ENCODE peak calls at places on chromosomes 6 and 20, in seven cellular contexts. One of them, this sample, is unnamed. For H3K4me1, the result is how much of the 10 kb centered on the place peaks cover.

GRCh38 chr6:166626177-166627038 is 643 bp downstream of the RPS6KA2 start:
- DNase-seq in vagina: peak
- DNase-seq in lower lobe of right lung: peak
- DNase-seq in ascending aorta: peak
- DNase-seq in ovary: peak
- DNase-seq in hepatocyte: peak
- DNase-seq in heart right ventricle: no peak
- DNase-seq in this sample: no peak

GRCh38 chr6:41021832-41022231 is 17.2 kb downstream of the UNC5CL start:
- DNase-seq in lower lobe of right lung: no peak
- DNase-seq in hepatocyte: peak
- DNase-seq in vagina: no peak
- DNase-seq in ascending aorta: no peak
- DNase-seq in heart right ventricle: no peak
- DNase-seq in ovary: peak
- DNase-seq in this sample: no peak

GRCh38 chr6:169646906-169647567 is 54.8 kb downstream of the WDR27 start:
- DNase-seq in lower lobe of right lung: peak
- DNase-seq in hepatocyte: no peak
- DNase-seq in ascending aorta: no peak
- DNase-seq in heart right ventricle: no peak
- DNase-seq in ovary: no peak
- DNase-seq in vagina: peak
- DNase-seq in this sample: no peak

GRCh38 chr6:159754959-159755914 is 6.6 kb upstream of the ACAT2 start:
- DNase-seq in vagina: no peak
- DNase-seq in ascending aorta: no peak
- DNase-seq in ovary: no peak
- DNase-seq in hepatocyte: no peak
- DNase-seq in heart right ventricle: no peak
- DNase-seq in lower lobe of right lung: no peak
- DNase-seq in this sample: no peak

GRCh38 chr6:149334682-149335160 is 17.2 kb downstream of the TAB2 start:
- DNase-seq in ovary: no peak
- DNase-seq in lower lobe of right lung: no peak
- DNase-seq in vagina: no peak
- DNase-seq in heart right ventricle: no peak
- DNase-seq in hepatocyte: peak
- DNase-seq in ascending aorta: peak
- DNase-seq in this sample: no peak

GRCh38 chr6:44685213-44685612 is 297.7 kb downstream of the CDC5L start:
- DNase-seq in vagina: peak
- DNase-seq in heart right ventricle: no peak
- DNase-seq in lower lobe of right lung: no peak
- DNase-seq in ovary: no peak
- DNase-seq in hepatocyte: no peak
- DNase-seq in ascending aorta: peak
- DNase-seq in this sample: no peak

GRCh38 chr20:63316502-63316921 is 23.5 kb downstream of the COL20A1 start:
- DNase-seq in ovary: peak
- DNase-seq in lower lobe of right lung: peak
- DNase-seq in heart right ventricle: no peak
- DNase-seq in ascending aorta: peak
- DNase-seq in vagina: no peak
- DNase-seq in hepatocyte: no peak
- DNase-seq in this sample: no peak

GRCh38 chr6:43378631-43379030 is 9.2 kb upstream of the ZNF318 start:
- DNase-seq in lower lobe of right lung: no peak
- DNase-seq in vagina: no peak
- DNase-seq in ascending aorta: no peak
- DNase-seq in heart right ventricle: no peak
- DNase-seq in hepatocyte: no peak
- DNase-seq in ovary: no peak
- DNase-seq in this sample: no peak

GRCh38 chr20:61120595-61121515 is 131.2 kb upstream of the CDH4 start:
- DNase-seq in lower lobe of right lung: no peak
- DNase-seq in ovary: no peak
- DNase-seq in hepatocyte: peak
- DNase-seq in heart right ventricle: no peak
- DNase-seq in ascending aorta: peak
- DNase-seq in vagina: no peak
- DNase-seq in this sample: peak

GRCh38 chr20:44494681-44495080 is 19.0 kb downstream of the TTPAL start:
- DNase-seq in vagina: no peak
- DNase-seq in ovary: no peak
- DNase-seq in hepatocyte: no peak
- DNase-seq in lower lobe of right lung: no peak
- DNase-seq in heart right ventricle: no peak
- DNase-seq in ascending aorta: no peak
- DNase-seq in this sample: no peak
- H3K27ac ChIP-seq in vagina: peak
- H3K27ac ChIP-seq in ovary: no peak
- H3K27ac ChIP-seq in hepatocyte: peak
- H3K27ac ChIP-seq in lower lobe of right lung: peak
- H3K27ac ChIP-seq in heart right ventricle: no peak
- H3K27ac ChIP-seq in ascending aorta: peak
- H3K27ac ChIP-seq in this sample: no peak

GRCh38 chr20:50108571-50109235 is 4.2 kb downstream of the UBE2V1 start:
- DNase-seq in hepatocyte: no peak
- DNase-seq in vagina: no peak
- DNase-seq in heart right ventricle: no peak
- DNase-seq in ascending aorta: peak
- DNase-seq in ovary: no peak
- DNase-seq in lower lobe of right lung: no peak
- DNase-seq in this sample: no peak

GRCh38 chr20:50110141-50111047 is 2.6 kb downstream of the UBE2V1 start:
- DNase-seq in lower lobe of right lung: no peak
- DNase-seq in vagina: no peak
- DNase-seq in heart right ventricle: no peak
- DNase-seq in ascending aorta: peak
- DNase-seq in ovary: no peak
- DNase-seq in hepatocyte: peak
- DNase-seq in this sample: no peak

GRCh38 chr20:50111120-50111828 is 1.7 kb downstream of the UBE2V1 start:
- DNase-seq in lower lobe of right lung: no peak
- DNase-seq in ascending aorta: peak
- DNase-seq in ovary: no peak
- DNase-seq in vagina: no peak
- DNase-seq in heart right ventricle: no peak
- DNase-seq in hepatocyte: peak
- DNase-seq in this sample: no peak

GRCh38 chr20:50107796-50108331 is 5.1 kb downstream of the UBE2V1 start:
- DNase-seq in hepatocyte: no peak
- DNase-seq in ovary: no peak
- DNase-seq in lower lobe of right lung: no peak
- DNase-seq in heart right ventricle: no peak
- DNase-seq in ascending aorta: peak
- DNase-seq in vagina: no peak
- DNase-seq in this sample: no peak

GRCh38 chr20:50107086-50107645 is 5.8 kb downstream of the UBE2V1 start:
- DNase-seq in ascending aorta: peak
- DNase-seq in heart right ventricle: no peak
- DNase-seq in vagina: no peak
- DNase-seq in hepatocyte: no peak
- DNase-seq in lower lobe of right lung: no peak
- DNase-seq in ovary: no peak
- DNase-seq in this sample: no peak
- H3K4me1 ChIP-seq in ascending aorta: half or more
- H3K4me1 ChIP-seq in heart right ventricle: half or more
- H3K4me1 ChIP-seq in vagina: half or more
- H3K4me1 ChIP-seq in hepatocyte: under half
- H3K4me1 ChIP-seq in lower lobe of right lung: half or more
- H3K4me1 ChIP-seq in ovary: under half
- H3K4me1 ChIP-seq in this sample: under half

GRCh38 chr6:56840467-56841371 is 114.2 kb upstream of the BEND6 start:
- DNase-seq in hepatocyte: peak
- DNase-seq in heart right ventricle: no peak
- DNase-seq in ascending aorta: no peak
- DNase-seq in vagina: no peak
- DNase-seq in lower lobe of right lung: no peak
- DNase-seq in ovary: no peak
- DNase-seq in this sample: no peak

GRCh38 chr6:56841372-56841749 is 113.5 kb upstream of the BEND6 start:
- DNase-seq in vagina: no peak
- DNase-seq in lower lobe of right lung: no peak
- DNase-seq in ovary: no peak
- DNase-seq in hepatocyte: no peak
- DNase-seq in heart right ventricle: no peak
- DNase-seq in ascending aorta: no peak
- DNase-seq in this sample: no peak

GRCh38 chr6:56842602-56843475 is 112.1 kb upstream of the BEND6 start:
- DNase-seq in ovary: peak
- DNase-seq in lower lobe of right lung: peak
- DNase-seq in vagina: no peak
- DNase-seq in ascending aorta: peak
- DNase-seq in hepatocyte: peak
- DNase-seq in heart right ventricle: peak
- DNase-seq in this sample: no peak

GRCh38 chr6:56843476-56844349 is 111.2 kb upstream of the BEND6 start:
- DNase-seq in lower lobe of right lung: peak
- DNase-seq in vagina: no peak
- DNase-seq in heart right ventricle: peak
- DNase-seq in ovary: peak
- DNase-seq in hepatocyte: peak
- DNase-seq in ascending aorta: peak
- DNase-seq in this sample: peak

DNA sequence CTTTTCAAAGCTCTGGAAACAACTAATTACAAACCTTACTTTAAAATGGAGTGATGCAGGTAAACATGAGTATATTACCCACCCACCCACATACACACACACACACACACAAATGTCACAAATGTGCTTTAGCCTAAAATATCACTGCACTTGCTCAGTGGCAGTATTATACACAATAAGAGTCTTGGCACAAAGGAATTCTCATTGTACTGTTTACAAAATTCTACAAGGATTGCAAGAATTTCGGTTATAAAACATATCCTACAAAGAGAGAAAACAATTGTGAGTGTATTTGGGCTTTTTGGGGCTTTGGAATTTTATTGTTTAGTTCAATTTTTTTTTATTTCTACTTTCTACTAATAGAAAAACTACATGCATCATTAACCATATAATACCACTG is 113.2 kb upstream of the BEND6 start:
- DNase-seq in heart right ventricle: no peak
- DNase-seq in hepatocyte: no peak
- DNase-seq in lower lobe of right lung: no peak
- DNase-seq in ovary: no peak
- DNase-seq in vagina: no peak
- DNase-seq in ascending aorta: no peak
- DNase-seq in this sample: no peak
- H3K4me3 ChIP-seq in heart right ventricle: peak
- H3K4me3 ChIP-seq in hepatocyte: no peak
- H3K4me3 ChIP-seq in lower lobe of right lung: peak
- H3K4me3 ChIP-seq in ovary: no peak
- H3K4me3 ChIP-seq in vagina: peak
- H3K4me3 ChIP-seq in ascending aorta: peak
- H3K4me3 ChIP-seq in this sample: no peak

GRCh38 chr20:57958050-57958420 is 248.2 kb upstream of the PMEPA1 start:
- DNase-seq in ascending aorta: no peak
- DNase-seq in heart right ventricle: no peak
- DNase-seq in hepatocyte: no peak
- DNase-seq in lower lobe of right lung: no peak
- DNase-seq in ovary: no peak
- DNase-seq in vagina: no peak
- DNase-seq in this sample: no peak
- H3K27ac ChIP-seq in ascending aorta: no peak
- H3K27ac ChIP-seq in heart right ventricle: no peak
- H3K27ac ChIP-seq in hepatocyte: peak
- H3K27ac ChIP-seq in lower lobe of right lung: no peak
- H3K27ac ChIP-seq in ovary: no peak
- H3K27ac ChIP-seq in vagina: peak
- H3K27ac ChIP-seq in this sample: no peak

DNA sequence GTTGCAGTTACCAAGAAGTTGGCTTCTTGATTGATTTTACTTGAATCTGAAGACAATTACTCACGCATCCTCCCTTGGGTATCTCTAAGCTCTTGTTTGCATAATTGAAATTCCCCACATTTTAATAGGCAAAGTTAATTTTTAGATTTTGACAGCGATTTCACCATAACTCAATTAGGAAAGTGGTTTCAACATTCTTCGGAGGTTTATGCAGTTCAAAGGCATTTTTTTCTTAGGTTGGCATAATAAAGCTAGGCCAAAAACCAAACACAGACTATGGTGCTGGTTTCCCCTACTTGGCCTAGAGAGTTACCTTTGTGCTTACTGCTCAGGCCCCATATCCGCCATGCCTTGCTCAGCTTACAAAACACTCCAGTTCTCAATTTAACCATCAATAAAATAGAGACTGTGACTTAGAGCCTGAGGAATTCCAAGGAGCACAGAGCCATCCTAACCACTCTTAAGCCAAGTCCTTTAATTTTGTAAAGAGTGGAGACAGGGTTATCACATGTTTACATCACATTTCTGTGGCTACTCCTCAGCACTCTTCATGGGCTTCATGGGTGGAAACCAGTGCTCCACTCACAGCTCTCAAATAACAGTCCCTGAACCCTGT is 32.1 kb downstream of the LAMA4 start:
- DNase-seq in ascending aorta: no peak
- DNase-seq in heart right ventricle: no peak
- DNase-seq in vagina: no peak
- DNase-seq in hepatocyte: no peak
- DNase-seq in ovary: no peak
- DNase-seq in lower lobe of right lung: no peak
- DNase-seq in this sample: no peak
- H3K4me1 ChIP-seq in ascending aorta: under half
- H3K4me1 ChIP-seq in heart right ventricle: half or more
- H3K4me1 ChIP-seq in vagina: half or more
- H3K4me1 ChIP-seq in hepatocyte: under half
- H3K4me1 ChIP-seq in ovary: under half
- H3K4me1 ChIP-seq in lower lobe of right lung: under half
- H3K4me1 ChIP-seq in this sample: under half

This sample was measured in iPS DF 6.9.